ENCODE peak calls at places on chromosomes 5 and 9, in seven cellular contexts. F is stimulated activated CD4-positive, alpha-beta T cell treated with anti-CD3 and anti-CD28 coated beads, Interleukin-2, amount 100 ng/mL, for 24 hours; T is fibroblast of lung; N is lower lobe of right lung; E is SK-MEL-5; Q is epithelial cell of proximal tubule; L is NCI-H1105. G is an unnamed sample.

GRCh38 chr9:20593551-20593950 is 28.7 kb downstream of the MLLT3 start:
- DNase-seq in E (no peak), F (no peak), N (no peak), T (peak), L (no peak), Q (no peak), G (no peak)

GRCh38 chr9:37761511-37761910 is 7.9 kb downstream of the TRMT10B start:
- DNase-seq in Q (peak), N (no peak), T (peak), F (no peak), L (no peak), E (no peak), G (no peak)

GRCh38 chr5:155260798-155261197 is 247.2 kb downstream of the KIF4B start:
- DNase-seq in F (no peak), L (no peak), T (no peak), Q (no peak), N (no peak), E (peak), G (no peak)

GRCh38 chr5:87268126-87268969 is 665 bp downstream of the RASA1 start:
- DNase-seq in F (peak), N (peak), E (peak), Q (peak), L (no peak), T (peak), G (peak)

GRCh38 chr9:98488578-98489312 is 220.0 kb downstream of the GABBR2 start:
- DNase-seq in L (no peak), Q (peak), T (peak), E (peak), F (no peak), N (no peak), G (no peak)

GRCh38 chr5:148855249-148856008 is 29.0 kb downstream of the ADRB2 start:
- DNase-seq in F (no peak), E (no peak), N (no peak), T (no peak), Q (no peak), L (no peak), G (no peak)

GRCh38 chr9:36874921-36875320 is 159.1 kb downstream of the PAX5 start:
- DNase-seq in E (no peak), F (no peak), L (no peak), Q (no peak), T (peak), N (no peak), G (no peak)

GRCh38 chr5:94281402-94281801 is 337.0 kb downstream of the KIAA0825 start:
- DNase-seq in E (no peak), N (no peak), L (no peak), T (no peak), Q (no peak), F (no peak), G (no peak)

GRCh38 chr9:112550531-112550930 is 63.9 kb downstream of the KIAA1958 start:
- DNase-seq in F (no peak), N (no peak), Q (no peak), L (no peak), E (no peak), T (no peak), G (no peak)

GRCh38 chr9:136178773-136179075 is 26.2 kb downstream of the LHX3 start:
- DNase-seq in L (no peak), E (no peak), N (no peak), F (no peak), Q (no peak), T (no peak), G (no peak)

GRCh38 chr5:139410886-139411835 is 7.3 kb upstream of the SPATA24 start:
- DNase-seq in L (no peak), T (no peak), F (no peak), N (no peak), Q (no peak), E (no peak), G (no peak)

GRCh38 chr9:37914701-37915358 is 10.9 kb upstream of the SLC25A51 start:
- DNase-seq in N (no peak), T (no peak), E (no peak), Q (no peak), L (no peak), F (no peak), G (no peak)

GRCh38 chr9:77507212-77507961 is 140.7 kb downstream of the GNA14 start:
- DNase-seq in T (peak), E (no peak), F (no peak), L (no peak), Q (no peak), N (no peak), G (no peak)